ENCODE peak calls at places on chromosomes 5 and 9, in eight cellular contexts. A is A549, C is right lobe of liver, Q is endothelial cell of umbilical vein, F is A673, W is left ventricle myocardium inferior, Y is body of pancreas, U is suprapubic skin. I is an unnamed sample.

GRCh38 chr9:93305497-93306020 is 121.6 kb downstream of the WNK2 start:
- DNase-seq in Y (no peak), C (peak; percentile 35), U (peak; percentile 69), Q (no peak), W (no peak), A (no peak), F (no peak), I (peak; percentile 2)

GRCh38 chr9:112445196-112445595 is 41.4 kb upstream of the KIAA1958 start:
- DNase-seq in Y (no peak), C (no peak), U (no peak), Q (no peak), W (no peak), A (no peak), F (no peak), I (no peak)

GRCh38 chr5:133599044-133599443 is 13.3 kb downstream of the FSTL4 start:
- DNase-seq in Y (no peak), C (no peak), F (no peak), A (no peak), Q (no peak), W (no peak), U (no peak), I (no peak)

GRCh38 chr9:92489209-92489608 is 6.9 kb upstream of the ASPN start:
- DNase-seq in A (no peak), W (no peak), U (no peak), Y (no peak), F (no peak), C (no peak), Q (no peak), I (no peak)

GRCh38 chr9:136234597-136234996 is 11.0 kb downstream of the QSOX2 start:
- DNase-seq in F (no peak), W (no peak), Q (no peak), U (no peak), Y (no peak), C (no peak), A (no peak), I (no peak)

GRCh38 chr5:176161431-176161830 is 76.8 kb upstream of the SIMC1 start:
- DNase-seq in C (no peak), A (no peak), W (no peak), F (no peak), Y (no peak), U (no peak), Q (no peak), I (no peak)

GRCh38 chr9:7613931-7614330 is 185.6 kb downstream of the DMAC1 start:
- DNase-seq in U (no peak), Q (no peak), Y (no peak), C (no peak), A (no peak), F (no peak), W (no peak), I (no peak)

GRCh38 chr5:150651924-150652688 is 8.9 kb upstream of the MYOZ3 start:
- DNase-seq in Q (no peak), F (no peak), U (no peak), W (no peak), C (no peak), Y (no peak), A (no peak), I (no peak)

GRCh38 chr9:129402341-129402739 is 218.6 kb downstream of the C9orf50 start:
- DNase-seq in Q (peak; percentile 14), U (no peak), Y (no peak), F (no peak), A (no peak), C (no peak), W (no peak), I (no peak)

GRCh38 chr9:129402931-129403742 is 217.8 kb downstream of the C9orf50 start:
- DNase-seq in W (no peak), Y (no peak), C (no peak), F (no peak), Q (no peak), U (no peak), A (no peak), I (no peak)

GRCh38 chr9:129400971-129401622 is 219.8 kb downstream of the C9orf50 start:
- DNase-seq in A (no peak), W (no peak), U (no peak), C (no peak), Y (no peak), F (no peak), Q (no peak), I (no peak)

GRCh38 chr9:129400001-129400970 is 220.6 kb downstream of the C9orf50 start:
- DNase-seq in U (no peak), Q (no peak), W (peak; percentile 13), C (no peak), Y (no peak), F (no peak), A (no peak), I (no peak)

DNA sequence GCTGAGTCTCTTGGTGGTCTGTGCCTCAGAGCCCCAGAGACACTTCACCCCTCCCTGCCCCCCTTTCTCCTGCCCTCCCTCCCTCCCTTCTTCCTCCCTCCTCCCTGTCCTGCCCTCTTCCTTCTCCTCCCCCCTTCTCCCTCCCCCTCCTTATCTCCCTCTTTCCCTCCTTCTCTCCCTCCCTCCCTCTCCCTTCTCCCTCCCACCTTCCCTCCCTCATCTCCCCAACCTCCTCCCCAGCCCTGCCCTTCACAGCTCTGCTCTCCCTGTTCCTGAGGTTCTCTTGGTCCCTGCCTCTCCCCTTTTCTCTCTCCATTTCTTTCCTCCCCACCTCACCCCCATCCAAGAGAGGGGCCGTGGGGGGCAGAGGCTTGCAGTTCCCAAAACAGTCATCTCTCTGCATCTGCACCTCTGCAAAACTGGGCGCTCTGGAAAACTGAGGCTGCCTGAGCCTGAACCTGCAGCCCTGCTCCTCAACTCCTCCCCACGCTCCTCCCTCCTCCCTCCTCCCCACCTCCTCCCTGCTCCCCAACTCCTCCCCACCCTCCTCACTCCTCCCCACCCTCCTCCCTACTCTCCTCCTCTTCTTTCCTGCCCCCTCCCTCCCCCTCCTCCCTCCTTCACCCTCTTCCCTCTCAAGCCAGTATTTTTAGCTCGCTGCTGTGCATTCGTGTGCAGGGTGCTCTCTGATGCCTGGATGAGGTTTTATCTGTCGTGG is 219.1 kb downstream of the C9orf50 start:
- DNase-seq in Y (no peak), A (peak; percentile 52), W (peak; percentile 35), C (no peak), Q (no peak), F (peak; percentile 33), U (no peak), I (no peak)
- H3K4me1 ChIP-seq in Y (no peaks in the 10 kb centered on the region), A (peaks cover 52% of the 10 kb centered on the region), W (peaks cover 39% of the 10 kb centered on the region), C (no peaks in the 10 kb centered on the region), Q (no peaks in the 10 kb centered on the region), F (peaks cover 20% of the 10 kb centered on the region), U (peaks cover 46% of the 10 kb centered on the region), I (no peaks in the 10 kb centered on the region)

GRCh38 chr5:139634541-139634940 is 13.6 kb upstream of the CXXC5 start:
- DNase-seq in F (no peak), Y (no peak), W (no peak), C (no peak), Q (no peak), U (no peak), A (no peak), I (no peak)

GRCh38 chr5:139631520-139632165 is 16.5 kb upstream of the CXXC5 start:
- DNase-seq in C (no peak), A (no peak), F (no peak), W (no peak), Q (no peak), Y (no peak), U (no peak), I (no peak)

GRCh38 chr5:139634028-139634325 is 14.2 kb upstream of the CXXC5 start:
- DNase-seq in U (no peak), Q (no peak), W (no peak), A (no peak), Y (no peak), C (no peak), F (no peak), I (no peak)

GRCh38 chr5:139635191-139635590 is 13.0 kb upstream of the CXXC5 start:
- DNase-seq in Q (no peak), U (no peak), W (no peak), C (no peak), A (no peak), F (no peak), Y (no peak), I (no peak)

DNA sequence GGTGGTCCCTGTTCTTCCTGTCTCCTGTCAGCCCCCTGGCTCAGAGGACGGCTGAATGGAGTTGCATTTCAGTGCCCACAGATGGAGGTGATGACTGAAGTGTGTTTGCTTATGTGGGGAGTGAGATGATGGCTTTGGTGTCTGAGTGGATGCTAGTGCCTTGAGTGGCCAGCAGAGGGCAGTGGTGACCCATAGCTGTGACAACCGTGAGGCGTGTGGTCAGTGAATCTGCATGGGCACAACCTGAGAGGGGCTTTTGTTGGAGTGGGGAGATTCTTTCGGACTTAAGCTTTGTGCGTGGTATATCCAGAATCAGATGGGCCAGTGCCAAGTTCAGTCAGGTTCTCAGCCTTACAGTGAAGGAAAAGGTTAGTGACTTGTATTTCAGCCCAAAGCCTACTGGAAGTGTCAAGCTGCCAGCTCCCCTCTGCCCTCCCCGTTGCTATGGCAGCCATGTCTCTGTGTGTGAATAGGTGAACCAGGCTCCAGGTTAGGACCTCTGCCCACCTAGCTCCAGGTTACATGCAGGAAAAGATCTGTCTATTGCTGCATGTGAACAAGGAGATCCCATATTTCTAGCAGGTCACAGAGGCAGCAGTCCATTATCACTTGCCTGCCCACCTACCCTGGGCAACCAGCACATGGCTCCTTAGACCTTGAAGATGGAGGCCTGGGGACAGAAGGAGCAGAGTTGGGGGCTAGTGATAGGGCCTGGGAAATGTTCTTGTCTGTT is 14.7 kb upstream of the CXXC5 start:
- DNase-seq in A (peak; percentile 79), F (peak; percentile 78), W (no peak), U (no peak), Y (peak; percentile 76), Q (peak; percentile 85), C (peak; percentile 69), I (peak; percentile 70)
- H3K4me1 ChIP-seq in A (peaks cover 38% of the 10 kb centered on the region), F (peaks cover 28% of the 10 kb centered on the region), W (peaks cover 38% of the 10 kb centered on the region), U (peaks cover 27% of the 10 kb centered on the region), Y (peaks cover 34% of the 10 kb centered on the region), Q (peaks cover 22% of the 10 kb centered on the region), C (peaks cover 33% of the 10 kb centered on the region), I (peaks cover 30% of the 10 kb centered on the region)

DNA sequence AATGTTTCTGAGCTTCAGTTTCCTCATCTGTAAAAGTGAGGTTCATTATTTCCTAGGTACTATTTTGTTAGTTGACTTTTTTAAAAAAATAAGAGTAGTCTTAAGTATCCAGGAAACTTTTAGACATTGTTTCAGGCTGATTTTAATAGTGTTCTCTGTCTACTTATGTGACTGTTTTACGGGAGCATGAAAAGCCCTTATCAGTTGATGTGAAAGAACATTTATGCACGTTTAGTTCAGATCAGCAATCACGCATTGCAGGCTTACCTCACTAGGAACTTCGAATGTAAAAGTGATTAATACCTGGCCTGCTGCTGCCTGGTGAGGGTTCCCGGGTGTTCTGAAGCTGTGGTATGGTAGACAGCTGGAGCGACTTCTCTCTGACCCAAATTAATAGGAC is 8.1 kb downstream of the SNX18 start:
- DNase-seq in W (no peak), U (no peak), Y (no peak), A (no peak), C (no peak), Q (no peak), F (no peak), I (no peak)
- H3K4me1 ChIP-seq in W (peaks cover 100% of the 10 kb centered on the region), U (peaks cover 87% of the 10 kb centered on the region), Y (peaks cover 88% of the 10 kb centered on the region), A (no peaks in the 10 kb centered on the region), C (peaks cover 61% of the 10 kb centered on the region), Q (peaks cover 55% of the 10 kb centered on the region), F (peaks cover 59% of the 10 kb centered on the region), I (no peaks in the 10 kb centered on the region)

DNA sequence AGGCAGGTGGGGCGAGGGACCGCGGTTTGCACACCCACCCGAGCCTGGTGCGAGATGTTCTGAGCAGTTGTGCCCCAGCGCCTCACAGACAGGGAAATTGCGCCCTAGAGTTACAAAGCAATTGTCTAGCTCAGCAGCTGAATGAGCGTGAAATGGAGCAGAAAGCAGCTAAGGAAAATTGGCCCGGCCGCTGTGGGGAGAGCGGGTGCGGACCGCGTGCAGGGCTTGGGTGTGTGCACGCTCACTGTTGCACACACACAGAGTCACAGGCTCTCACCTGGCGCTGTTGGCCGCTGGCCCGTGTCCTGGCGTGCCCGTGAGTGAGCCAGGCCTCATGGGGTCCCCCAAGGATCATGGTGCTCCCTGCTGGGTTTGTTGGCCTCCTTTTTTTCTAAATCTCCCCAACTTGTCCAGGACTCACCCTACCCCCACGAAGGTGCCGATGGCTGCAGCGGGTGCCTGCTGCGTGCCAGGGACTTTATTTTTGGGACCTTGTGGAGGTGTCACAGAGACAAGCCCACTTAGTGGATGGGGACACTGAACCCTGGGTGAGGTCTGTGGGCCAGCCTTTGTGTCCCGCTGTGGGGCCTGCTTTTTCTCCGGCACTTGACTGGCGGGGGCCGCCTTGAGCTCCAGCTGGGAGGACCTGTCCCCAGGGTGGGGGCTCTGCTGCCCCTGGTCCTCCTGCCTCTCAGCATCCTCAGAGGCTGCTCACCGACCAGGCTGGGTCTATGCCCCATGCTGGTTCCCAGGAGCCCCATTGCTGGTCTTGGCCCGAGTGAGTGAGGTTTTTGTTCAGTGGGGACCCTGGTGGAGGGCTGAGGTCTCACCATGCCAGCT is 5.2 kb downstream of the RXRA start:
- DNase-seq in A (no peak), W (no peak), U (no peak), Y (no peak), C (no peak), F (no peak), Q (no peak), I (no peak)
- H3K4me1 ChIP-seq in A (peaks cover 49% of the 10 kb centered on the region), W (peaks cover 96% of the 10 kb centered on the region), U (peaks cover 90% of the 10 kb centered on the region), Y (peaks cover 92% of the 10 kb centered on the region), C (peaks cover 77% of the 10 kb centered on the region), F (peaks cover 45% of the 10 kb centered on the region), Q (peaks cover 21% of the 10 kb centered on the region), I (peaks cover 40% of the 10 kb centered on the region)